ENCODE peak calls at places on chromosome 5, in five cellular contexts. I is GM04503, X is HL-60, N is vagina, H is body of pancreas. G is an unnamed sample.

GRCh38 chr5:1334831-1335539 is 9.9 kb downstream of the CLPTM1L start:
- DNase-seq in I (no peak), X (no peak), N (no peak), H (no peak), G (no peak)

GRCh38 chr5:134083517-134083916 is 31.0 kb upstream of the TCF7 start:
- DNase-seq in I (no peak), X (no peak), N (no peak), H (no peak), G (no peak)

GRCh38 chr5:65066385-65066784 is 297.7 kb downstream of the CWC27 start:
- DNase-seq in I (no peak), X (no peak), N (no peak), H (no peak), G (no peak)

GRCh38 chr5:128053291-128053954 is 30.1 kb upstream of the SLC12A2 start:
- DNase-seq in I (peak; percentile 11), X (no peak), N (no peak), H (no peak), G (no peak)

GRCh38 chr5:84304591-84304990 is 80.1 kb downstream of the EDIL3 start:
- DNase-seq in I (no peak), X (no peak), N (no peak), H (no peak), G (no peak)

GRCh38 chr5:142881727-142882126 is 111.5 kb downstream of the ARHGAP26 start:
- DNase-seq in I (no peak), X (no peak), N (no peak), H (no peak), G (no peak)

GRCh38 chr5:124952079-124952478 is 205.6 kb upstream of the ZNF608 start:
- DNase-seq in I (no peak), X (no peak), N (no peak), H (no peak), G (no peak)

GRCh38 chr5:141898448-141899094 is 20.4 kb upstream of the PCDH1 start:
- DNase-seq in I (no peak), X (no peak), N (no peak), H (no peak), G (no peak)

GRCh38 chr5:119368238-119368630 is 12.4 kb downstream of the TNFAIP8 start:
- DNase-seq in I (no peak), X (no peak), N (no peak), H (no peak), G (no peak)

GRCh38 chr5:84032404-84032803 is 311.7 kb upstream of the HAPLN1 start:
- DNase-seq in I (no peak), X (no peak), N (no peak), H (no peak), G (no peak)

GRCh38 chr5:169027456-169028118 is 273.4 kb downstream of the SLIT3 start:
- DNase-seq in I (no peak), X (no peak), N (no peak), H (no peak), G (no peak)

GRCh38 chr5:82416506-82416905 is 138.4 kb upstream of the RPS23 start:
- DNase-seq in I (no peak), X (no peak), N (no peak), H (no peak), G (no peak)

GRCh38 chr5:66144799-66145390 is 795 bp downstream of the SREK1 start:
- DNase-seq in I (peak; percentile 37), X (no peak), N (peak; percentile 89), H (no peak), G (peak; percentile 82)

GRCh38 chr5:34832568-34832967 is 6.4 kb upstream of the TTC23L start:
- DNase-seq in I (no peak), X (no peak), N (no peak), H (no peak), G (no peak)

GRCh38 chr5:156947933-156948332 is 15.1 kb downstream of the TIMD4 start:
- DNase-seq in I (no peak), X (no peak), N (no peak), H (no peak), G (no peak)

GRCh38 chr5:113292535-113292934 is 142.3 kb downstream of the TSSK1B start:
- DNase-seq in I (no peak), X (no peak), N (no peak), H (no peak), G (no peak)

GRCh38 chr5:140801494-140801841 is 611 bp downstream of the PCDHA3 start:
- DNase-seq in I (no peak), X (no peak), N (no peak), H (no peak), G (no peak)

GRCh38 chr5:80284720-80285119 is 28.9 kb upstream of the SERINC5 start:
- DNase-seq in I (no peak), X (no peak), N (no peak), H (no peak), G (no peak)

GRCh38 chr5:43172779-43173178 is 19.2 kb upstream of the NIM1K start:
- DNase-seq in I (no peak), X (no peak), N (no peak), H (no peak), G (no peak)

GRCh38 chr5:109604758-109605157 is 85.0 kb upstream of the MAN2A1 start:
- DNase-seq in I (no peak), X (no peak), N (no peak), H (no peak), G (no peak)

GRCh38 chr5:134255418-134256150 is 29.7 kb upstream of the PPP2CA start:
- DNase-seq in I (no peak), X (no peak), N (no peak), H (no peak), G (no peak)

GRCh38 chr5:147177125-147177840 is 57.5 kb upstream of the STK32A start:
- DNase-seq in I (no peak), X (no peak), N (no peak), H (no peak), G (no peak)

GRCh38 chr5:148991606-148992005 is 71.3 kb downstream of the SH3TC2 start:
- DNase-seq in I (no peak), X (no peak), N (peak; percentile 49), H (no peak), G (no peak)

GRCh38 chr5:96868603-96869371 is 7.5 kb upstream of the ERAP2 start:
- DNase-seq in I (no peak), X (no peak), N (no peak), H (no peak), G (peak; percentile 43)

GRCh38 chr5:28219539-28219938 is 1181.2 kb upstream of the CDH9 start:
- DNase-seq in I (no peak), X (no peak), N (no peak), H (no peak), G (no peak)

GRCh38 chr5:164422400-164422799 is 917.0 kb downstream of the MAT2B start:
- DNase-seq in I (no peak), X (no peak), N (no peak), H (no peak), G (no peak)

GRCh38 chr5:173535166-173535975 is 81.1 kb downstream of the BOD1 start:
- DNase-seq in I (no peak), X (no peak), N (peak; percentile 11), H (no peak), G (no peak)

GRCh38 chr5:111834926-111835599 is 78.1 kb upstream of the NREP start:
- DNase-seq in I (peak; percentile 31), X (no peak), N (no peak), H (no peak), G (no peak)

GRCh38 chr5:61044545-61044944 is 99.5 kb downstream of the NDUFAF2 start:
- DNase-seq in I (no peak), X (no peak), N (no peak), H (no peak), G (no peak)

G was measured in NCI-H345.